ENCODE peak calls at places on chromosomes 7 and 10, in five cellular contexts. R is A549, J is H1, K is K562, W is GM12878. N is an unnamed sample.

GRCh38 chr10:111077715-111078504 is 1.1 kb downstream of the ADRA2A start:
- DNase-seq in W (no peak), R (no peak), K (no peak), J (peak), N (no peak)

GRCh38 chr7:28573751-28574295 is 161.5 kb downstream of the CREB5 start:
- DNase-seq in J (no peak), W (no peak), K (no peak), R (no peak), N (no peak)

GRCh38 chr10:124999433-125000365 is 57.8 kb downstream of the ZRANB1 start:
- DNase-seq in W (no peak), K (no peak), R (no peak), J (no peak), N (no peak)

GRCh38 chr10:122587099-122587725 is 26.7 kb downstream of the DMBT1 start:
- DNase-seq in W (no peak), R (no peak), K (no peak), J (no peak), N (no peak)

GRCh38 chr10:124142960-124143359 is 49.6 kb upstream of the CHST15 start:
- DNase-seq in W (no peak), R (no peak), K (no peak), J (no peak), N (no peak)

GRCh38 chr10:13371879-13372470 is 23.9 kb upstream of the SEPHS1 start:
- DNase-seq in R (peak), K (peak), W (no peak), J (peak), N (peak)

GRCh38 chr10:33930079-33930478 is 595.6 kb upstream of the NRP1 start:
- DNase-seq in K (no peak), W (no peak), J (no peak), R (no peak), N (no peak)

GRCh38 chr10:129626801-129627434 is 159.9 kb downstream of the MGMT start:
- DNase-seq in R (no peak), J (no peak), K (no peak), W (no peak), N (no peak)

GRCh38 chr7:83178066-83178465 is 15.4 kb upstream of the PCLO start:
- DNase-seq in J (no peak), W (no peak), R (no peak), K (no peak), N (no peak)

GRCh38 chr7:25495342-25495855 is 267.1 kb upstream of the NPVF start:
- DNase-seq in K (peak), R (no peak), J (no peak), W (no peak), N (no peak)

GRCh38 chr7:31408120-31408729 is 67.7 kb upstream of the NEUROD6 start:
- DNase-seq in K (no peak), W (no peak), R (peak), J (no peak), N (no peak)

GRCh38 chr7:84722086-84722485 is 464.8 kb downstream of the SEMA3D start:
- DNase-seq in K (no peak), W (no peak), R (no peak), J (no peak), N (no peak)

GRCh38 chr10:69426376-69426727 is 9.6 kb upstream of the TACR2 start:
- DNase-seq in J (no peak), K (no peak), W (no peak), R (no peak), N (no peak)

GRCh38 chr10:48503293-48503911 is 101.5 kb downstream of the ARHGAP22 start:
- DNase-seq in W (no peak), R (no peak), K (no peak), J (peak), N (no peak)

GRCh38 chr7:10973942-10974716 is 457 bp downstream of the PHF14 start:
- DNase-seq in R (peak), K (peak), J (no peak), W (no peak), N (peak)

GRCh38 chr7:117564080-117564479 is 84.3 kb downstream of the CFTR start:
- DNase-seq in R (no peak), W (no peak), K (no peak), J (no peak), N (no peak)

GRCh38 chr7:136133491-136133990 is 156.4 kb upstream of the MTPN start:
- DNase-seq in R (no peak), J (no peak), K (no peak), W (no peak), N (no peak)

DNA sequence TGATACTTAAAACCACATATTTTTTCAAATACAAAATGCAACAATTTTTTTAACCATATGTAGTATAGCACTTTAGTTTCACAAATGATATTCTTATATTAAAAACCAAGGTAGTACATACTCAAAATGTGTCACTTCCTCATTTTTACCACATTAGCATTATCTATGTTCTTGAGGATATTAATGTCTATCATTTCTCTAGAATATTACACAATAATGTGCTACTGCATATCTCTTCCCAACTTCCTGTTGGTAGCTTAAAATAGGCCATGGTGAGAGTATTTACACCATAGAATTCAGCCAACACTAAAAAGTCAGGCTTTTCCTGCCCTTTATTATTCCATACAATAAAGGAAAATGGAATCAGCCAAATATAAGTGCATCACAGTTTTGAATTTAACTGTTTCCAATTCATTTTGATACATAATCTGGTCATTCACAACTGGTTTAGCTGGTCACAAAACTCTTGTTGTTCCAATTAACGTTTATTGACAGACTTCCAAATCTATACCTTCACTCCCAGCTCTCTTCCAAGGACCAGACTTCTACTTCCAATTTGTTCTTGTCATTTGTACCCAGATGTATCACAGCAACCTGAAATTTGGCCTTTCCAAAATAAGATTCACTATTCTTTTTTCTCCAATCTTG is 20.0 kb upstream of the LRRC17 start:
- DNase-seq in R (no peak), J (no peak), W (no peak), K (no peak), N (no peak)
- H3K4me2 ChIP-seq in R (no peak), J (no peak), W (no peak), K (no peak), N (no peak)

GRCh38 chr10:114188876-114189275 is 9.7 kb downstream of the TDRD1 start:
- DNase-seq in R (no peak), J (no peak), W (no peak), K (no peak), N (no peak)

GRCh38 chr10:114183563-114183962 is 4.4 kb downstream of the TDRD1 start:
- DNase-seq in K (no peak), R (no peak), J (no peak), W (no peak), N (no peak)

GRCh38 chr10:114184276-114184675 is 5.1 kb downstream of the TDRD1 start:
- DNase-seq in R (no peak), W (no peak), J (no peak), K (no peak), N (no peak)

GRCh38 chr10:114189700-114190099 is 10.5 kb downstream of the TDRD1 start:
- DNase-seq in K (no peak), J (no peak), W (no peak), R (no peak), N (no peak)

GRCh38 chr10:114188001-114188400 is 8.8 kb downstream of the TDRD1 start:
- DNase-seq in K (no peak), J (no peak), W (no peak), R (no peak), N (no peak)
- TF ChIP-seq HDAC2 in K (no peak), J (no peak), W (no peak), R (no peak), N (no peak)

GRCh38 chr7:70646551-70647248 is 485.2 kb upstream of the GALNT17 start:
- DNase-seq in K (no peak), W (no peak), J (no peak), R (no peak), N (no peak)

GRCh38 chr7:70645876-70646336 is 486.0 kb upstream of the GALNT17 start:
- DNase-seq in W (no peak), R (no peak), K (no peak), J (no peak), N (no peak)

GRCh38 chr7:70647801-70648491 is 484.0 kb upstream of the GALNT17 start:
- DNase-seq in K (no peak), W (peak), J (no peak), R (no peak), N (no peak)

GRCh38 chr7:70654146-70654545 is 477.8 kb upstream of the GALNT17 start:
- DNase-seq in J (no peak), R (no peak), K (no peak), W (no peak), N (no peak)

DNA sequence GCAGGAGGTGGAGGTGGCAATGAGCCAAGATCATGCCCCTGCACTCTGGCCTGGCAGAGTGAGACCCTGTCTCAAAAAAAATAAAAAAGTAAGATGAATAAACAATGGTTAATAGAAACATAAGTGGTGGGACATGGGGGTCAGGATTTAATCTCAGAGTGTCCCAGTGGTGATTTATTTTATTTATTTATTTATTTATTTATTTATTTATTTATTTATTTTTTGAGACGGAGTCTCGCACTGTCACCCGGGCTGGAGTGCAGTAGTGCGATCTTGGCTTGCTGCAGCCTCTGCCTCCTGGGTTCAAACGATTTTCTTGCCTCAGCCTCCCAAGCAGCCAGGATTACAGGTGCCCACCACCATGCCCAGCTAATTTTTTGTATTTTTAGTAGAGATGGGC is 482.6 kb upstream of the GALNT17 start:
- DNase-seq in K (no peak), W (no peak), R (no peak), J (no peak), N (no peak)
- H3K4me2 ChIP-seq in K (no peak), W (no peak), R (no peak), J (no peak), N (no peak)

DNA sequence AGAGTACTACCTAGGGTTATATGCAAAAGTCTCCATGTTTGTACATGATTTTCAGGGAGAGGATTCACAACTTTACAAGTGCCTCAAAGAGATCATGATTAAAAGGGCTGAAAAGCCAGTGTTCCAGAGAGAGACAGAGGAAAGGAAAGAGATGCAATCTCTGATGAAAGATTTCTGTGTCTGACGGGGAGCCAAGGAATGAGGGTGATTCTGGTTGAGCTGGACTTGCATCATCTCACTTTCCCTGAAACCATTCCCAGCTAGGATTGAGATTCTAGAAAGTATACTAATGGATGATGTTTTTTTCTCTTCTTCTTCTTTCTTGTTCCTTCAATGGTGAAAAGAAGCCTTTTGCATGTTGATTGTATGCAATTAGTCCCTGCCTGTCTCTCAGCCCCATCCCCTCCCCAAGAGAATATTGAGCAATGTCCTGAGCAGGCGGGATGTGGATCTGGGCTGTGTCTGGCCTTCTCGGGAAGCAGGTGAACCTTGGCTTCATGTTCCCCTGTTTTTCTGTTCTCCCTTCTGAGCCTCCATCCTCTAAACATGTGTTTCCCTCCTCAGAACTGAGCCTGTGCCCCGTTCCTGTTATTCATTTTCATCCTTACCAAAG is 186.1 kb downstream of the ZNF365 start:
- DNase-seq in J (no peak), W (no peak), K (no peak), R (no peak), N (no peak)
- TF ChIP-seq HDAC2 in J (no peak), W (no peak), K (no peak), R (no peak), N (no peak)

N was measured in HepG2.